ENCODE peak calls at places on chromosomes 2 and 18, in four cellular contexts. One of them, this sample, is unnamed.
A peak's percentile ranks its signal among the peaks of the same experiment; 100 is the strongest.

GRCh38 chr2:160472839-160473251 is 20.8 kb downstream of the RBMS1 start:
- DNase-seq in H1: no peak
- DNase-seq in hepatocyte: peak; percentile 37
- DNase-seq in HCT116: no peak
- DNase-seq in this sample: no peak

GRCh38 chr2:202267495-202267894 is 1.9 kb downstream of the NOP58 start:
- DNase-seq in HCT116: no peak
- DNase-seq in hepatocyte: no peak
- DNase-seq in H1: no peak
- DNase-seq in this sample: no peak

GRCh38 chr18:7303306-7303705 is 72.4 kb downstream of the LRRC30 start:
- DNase-seq in hepatocyte: no peak
- DNase-seq in H1: no peak
- DNase-seq in HCT116: no peak
- DNase-seq in this sample: no peak

GRCh38 chr2:67322361-67323001 is 74.7 kb upstream of the ETAA1 start:
- DNase-seq in HCT116: peak; percentile 47
- DNase-seq in hepatocyte: peak; percentile 48
- DNase-seq in H1: peak; percentile 54
- DNase-seq in this sample: no peak

GRCh38 chr2:224086226-224086911 is 47.3 kb upstream of the SERPINE2 start:
- DNase-seq in hepatocyte: no peak
- DNase-seq in H1: no peak
- DNase-seq in HCT116: peak; percentile 88
- DNase-seq in this sample: no peak

GRCh38 chr2:241309684-241310117 is 5.8 kb downstream of the HDLBP start:
- DNase-seq in H1: peak; percentile 28
- DNase-seq in HCT116: no peak
- DNase-seq in hepatocyte: no peak
- DNase-seq in this sample: peak; percentile 81

GRCh38 chr2:219001577-219002394 is 8.6 kb upstream of the CRYBA2 start:
- DNase-seq in hepatocyte: peak; percentile 95
- DNase-seq in HCT116: peak; percentile 40
- DNase-seq in H1: peak; percentile 58
- DNase-seq in this sample: no peak

GRCh38 chr2:131475831-131476230 is at the start of gene TUBA3D:
- DNase-seq in HCT116: no peak
- DNase-seq in hepatocyte: no peak
- DNase-seq in H1: no peak
- DNase-seq in this sample: no peak

GRCh38 chr2:119718391-119719260 is 39.6 kb downstream of the TMEM177 start:
- DNase-seq in HCT116: no peak
- DNase-seq in hepatocyte: no peak
- DNase-seq in H1: no peak
- DNase-seq in this sample: no peak

GRCh38 chr2:16707014-16707413 is 41.4 kb upstream of the CYRIA start:
- DNase-seq in hepatocyte: no peak
- DNase-seq in H1: no peak
- DNase-seq in HCT116: no peak
- DNase-seq in this sample: peak; percentile 16

GRCh38 chr2:74093426-74093825 is 54.3 kb downstream of the BOLA3 start:
- DNase-seq in HCT116: no peak
- DNase-seq in hepatocyte: no peak
- DNase-seq in H1: no peak
- DNase-seq in this sample: no peak

GRCh38 chr18:32284284-32284683 is 94.4 kb downstream of the MEP1B start:
- DNase-seq in H1: no peak
- DNase-seq in hepatocyte: no peak
- DNase-seq in HCT116: no peak
- DNase-seq in this sample: no peak

GRCh38 chr18:75127143-75128021 is 81.6 kb downstream of the PTGR3 start:
- DNase-seq in H1: peak; percentile 35
- DNase-seq in HCT116: no peak
- DNase-seq in hepatocyte: peak; percentile 78
- DNase-seq in this sample: no peak

GRCh38 chr2:26768759-26769500 is 4.8 kb downstream of the SLC35F6 start:
- DNase-seq in HCT116: peak; percentile 82
- DNase-seq in H1: no peak
- DNase-seq in hepatocyte: peak; percentile 45
- DNase-seq in this sample: no peak

GRCh38 chr2:162524192-162524591 is 180.3 kb downstream of the GCA start:
- DNase-seq in H1: peak; percentile 49
- DNase-seq in hepatocyte: peak; percentile 57
- DNase-seq in HCT116: no peak
- DNase-seq in this sample: no peak

GRCh38 chr2:216694826-216695217 is 527 bp downstream of the IGFBP5 start:
- DNase-seq in HCT116: no peak
- DNase-seq in H1: no peak
- DNase-seq in hepatocyte: no peak
- DNase-seq in this sample: no peak

GRCh38 chr2:142841788-142842187 is 35.7 kb upstream of the KYNU start:
- DNase-seq in hepatocyte: no peak
- DNase-seq in H1: no peak
- DNase-seq in HCT116: no peak
- DNase-seq in this sample: no peak

GRCh38 chr18:76573325-76574025 is 78.4 kb upstream of the ZNF516 start:
- DNase-seq in H1: no peak
- DNase-seq in hepatocyte: no peak
- DNase-seq in HCT116: no peak
- DNase-seq in this sample: no peak

GRCh38 chr2:88545118-88545517 is 82.1 kb downstream of the EIF2AK3 start:
- DNase-seq in hepatocyte: no peak
- DNase-seq in HCT116: peak; percentile 81
- DNase-seq in H1: no peak
- DNase-seq in this sample: peak; percentile 10

GRCh38 chr2:190159453-190159852 is 96.9 kb upstream of the MSTN start:
- DNase-seq in H1: no peak
- DNase-seq in HCT116: no peak
- DNase-seq in hepatocyte: no peak
- DNase-seq in this sample: no peak

GRCh38 chr18:50558948-50559749 is 738 bp upstream of the MAPK4 start:
- DNase-seq in HCT116: no peak
- DNase-seq in hepatocyte: peak; percentile 10
- DNase-seq in H1: peak; percentile 54
- DNase-seq in this sample: no peak

GRCh38 chr2:189517847-189518535 is 62.6 kb downstream of the SLC40A1 start:
- DNase-seq in HCT116: no peak
- DNase-seq in H1: no peak
- DNase-seq in hepatocyte: no peak
- DNase-seq in this sample: no peak

GRCh38 chr18:24818069-24818395 is 357.6 kb downstream of the HRH4 start:
- DNase-seq in hepatocyte: no peak
- DNase-seq in H1: no peak
- DNase-seq in HCT116: no peak
- DNase-seq in this sample: no peak

GRCh38 chr2:224922142-224922727 is 120.0 kb downstream of the DOCK10 start:
- DNase-seq in hepatocyte: no peak
- DNase-seq in HCT116: no peak
- DNase-seq in H1: no peak
- DNase-seq in this sample: no peak

GRCh38 chr2:141341444-141341843 is 789.4 kb downstream of the LRP1B start:
- DNase-seq in HCT116: no peak
- DNase-seq in H1: no peak
- DNase-seq in hepatocyte: peak; percentile 16
- DNase-seq in this sample: no peak

GRCh38 chr2:55252830-55253229 is 16.2 kb downstream of the MTIF2 start:
- DNase-seq in hepatocyte: no peak
- DNase-seq in H1: no peak
- DNase-seq in HCT116: no peak
- DNase-seq in this sample: no peak

GRCh38 chr2:62208082-62208757 is 12.3 kb downstream of the B3GNT2 start:
- DNase-seq in HCT116: no peak
- DNase-seq in hepatocyte: no peak
- DNase-seq in H1: no peak
- DNase-seq in this sample: no peak
- H3K4me3 ChIP-seq in HCT116: no peak overlapping the region
- H3K4me3 ChIP-seq in hepatocyte: no peak overlapping the region
- H3K4me3 ChIP-seq in H1: no peak overlapping the region
- H3K4me3 ChIP-seq in this sample: no peak overlapping the region

DNA sequence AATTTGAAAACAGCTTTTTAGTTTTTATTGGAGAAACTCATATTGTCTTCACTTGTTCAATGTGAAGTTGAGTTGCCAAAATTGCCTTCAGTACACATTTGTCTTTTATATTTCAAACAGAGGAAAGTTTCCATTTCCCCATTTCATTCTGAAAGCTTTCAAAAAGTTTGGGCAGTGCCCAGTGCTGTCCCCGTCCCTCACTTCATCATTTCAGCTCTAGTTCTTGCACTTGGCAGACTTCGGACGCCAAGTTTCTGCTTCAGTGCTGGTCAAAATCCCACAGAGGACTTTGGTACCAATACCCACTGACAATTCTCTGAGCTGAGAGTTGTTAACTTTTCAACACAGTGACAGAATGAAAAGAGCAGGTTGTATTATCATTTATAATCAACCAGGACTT is 43.4 kb upstream of the AQP4 start:
- DNase-seq in HCT116: no peak
- DNase-seq in H1: no peak
- DNase-seq in hepatocyte: no peak
- DNase-seq in this sample: no peak
- TF ChIP-seq EZH2 in HCT116: no peak
- TF ChIP-seq EZH2 in H1: no peak
- TF ChIP-seq EZH2 in hepatocyte: no peak
- TF ChIP-seq EZH2 in this sample: no peak

GRCh38 chr2:11697103-11697871 is 27.3 kb upstream of the NTSR2 start:
- DNase-seq in hepatocyte: peak; percentile 26
- DNase-seq in HCT116: no peak
- DNase-seq in H1: no peak
- DNase-seq in this sample: no peak

GRCh38 chr2:11698009-11698922 is 28.3 kb upstream of the NTSR2 start:
- DNase-seq in HCT116: no peak
- DNase-seq in hepatocyte: peak; percentile 72
- DNase-seq in H1: no peak
- DNase-seq in this sample: no peak

GRCh38 chr2:11695576-11695975 is 25.6 kb upstream of the NTSR2 start:
- DNase-seq in HCT116: no peak
- DNase-seq in hepatocyte: no peak
- DNase-seq in H1: no peak
- DNase-seq in this sample: no peak

GRCh38 chr2:11699686-11700670 is 30.0 kb upstream of the NTSR2 start:
- DNase-seq in HCT116: no peak
- DNase-seq in hepatocyte: no peak
- DNase-seq in H1: no peak
- DNase-seq in this sample: no peak

DNA sequence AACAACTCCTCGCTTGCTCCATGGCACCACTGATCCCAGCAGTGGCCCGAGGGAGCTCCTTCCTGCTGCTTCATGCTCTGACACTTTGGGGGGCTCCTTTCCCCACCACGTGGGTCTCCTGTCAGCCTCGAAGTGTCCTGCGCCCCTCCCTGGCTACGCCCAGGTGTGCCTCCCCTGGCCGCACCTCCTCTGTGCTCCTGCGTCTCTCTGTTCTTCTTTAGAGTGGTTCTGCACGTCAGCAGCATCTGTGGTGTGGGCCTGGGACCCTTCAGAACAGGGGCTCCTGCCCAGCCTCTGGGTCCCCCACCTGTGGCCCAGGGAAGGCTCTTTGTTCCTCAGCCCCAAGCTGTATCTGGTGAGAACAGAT is 26.7 kb upstream of the NTSR2 start:
- DNase-seq in hepatocyte: no peak
- DNase-seq in H1: no peak
- DNase-seq in HCT116: no peak
- DNase-seq in this sample: no peak
- H2AFZ ChIP-seq in hepatocyte: no peak overlapping the region
- H2AFZ ChIP-seq in H1: no peak overlapping the region
- H2AFZ ChIP-seq in HCT116: no peak overlapping the region
- H2AFZ ChIP-seq in this sample: no peak overlapping the region

GRCh38 chr18:64294967-64295366 is 146.1 kb upstream of the LINC00305 start:
- DNase-seq in H1: no peak
- DNase-seq in hepatocyte: no peak
- DNase-seq in HCT116: no peak
- DNase-seq in this sample: no peak
- H3K4me3 ChIP-seq in H1: no peak overlapping the region
- H3K4me3 ChIP-seq in hepatocyte: no peak overlapping the region
- H3K4me3 ChIP-seq in HCT116: no peak overlapping the region
- H3K4me3 ChIP-seq in this sample: no peak overlapping the region